ENCODE peak calls at places on chromosomes 1 and 21, in seven cellular contexts. One of them, this sample, is unnamed. For H3K27me3, the result is how much of the 10 kb centered on the place peaks cover.

GRCh38 chr21:17818158-17819113 is 720 bp downstream of the C21orf91 start:
- DNase-seq in keratinocyte: no peak
- DNase-seq in RWPE2: no peak
- DNase-seq in heart right ventricle: peak
- DNase-seq in left ventricle myocardium inferior: peak
- DNase-seq in MG63: peak
- DNase-seq in H7: no peak
- DNase-seq in this sample: no peak

GRCh38 chr1:75053207-75053606 is 81.0 kb upstream of the LHX8 start:
- DNase-seq in keratinocyte: no peak
- DNase-seq in RWPE2: no peak
- DNase-seq in heart right ventricle: no peak
- DNase-seq in left ventricle myocardium inferior: no peak
- DNase-seq in MG63: no peak
- DNase-seq in H7: peak
- DNase-seq in this sample: no peak

GRCh38 chr1:231937013-231937754 is 310.6 kb downstream of the DISC1 start:
- DNase-seq in keratinocyte: no peak
- DNase-seq in RWPE2: no peak
- DNase-seq in heart right ventricle: peak
- DNase-seq in left ventricle myocardium inferior: peak
- DNase-seq in MG63: no peak
- DNase-seq in H7: no peak
- DNase-seq in this sample: no peak

GRCh38 chr1:231272880-231273279 is 31.9 kb downstream of the GNPAT start:
- DNase-seq in keratinocyte: no peak
- DNase-seq in RWPE2: no peak
- DNase-seq in heart right ventricle: no peak
- DNase-seq in left ventricle myocardium inferior: no peak
- DNase-seq in MG63: no peak
- DNase-seq in H7: no peak
- DNase-seq in this sample: no peak

GRCh38 chr21:39575778-39576177 is 37.0 kb upstream of the B3GALT5 start:
- DNase-seq in keratinocyte: no peak
- DNase-seq in RWPE2: no peak
- DNase-seq in heart right ventricle: no peak
- DNase-seq in left ventricle myocardium inferior: no peak
- DNase-seq in MG63: no peak
- DNase-seq in H7: no peak
- DNase-seq in this sample: peak

GRCh38 chr21:46191257-46191685 is 7.0 kb upstream of the SPATC1L start:
- DNase-seq in keratinocyte: no peak
- DNase-seq in RWPE2: peak
- DNase-seq in heart right ventricle: no peak
- DNase-seq in left ventricle myocardium inferior: no peak
- DNase-seq in MG63: peak
- DNase-seq in H7: peak
- DNase-seq in this sample: peak

GRCh38 chr21:41167348-41168342 is at the start of gene BACE2:
- DNase-seq in keratinocyte: no peak
- DNase-seq in RWPE2: peak
- DNase-seq in heart right ventricle: peak
- DNase-seq in left ventricle myocardium inferior: peak
- DNase-seq in MG63: peak
- DNase-seq in H7: peak
- DNase-seq in this sample: no peak

GRCh38 chr1:119659628-119660027 is 11.6 kb upstream of the ZNF697 start:
- DNase-seq in keratinocyte: no peak
- DNase-seq in RWPE2: no peak
- DNase-seq in heart right ventricle: no peak
- DNase-seq in left ventricle myocardium inferior: peak
- DNase-seq in MG63: no peak
- DNase-seq in H7: peak
- DNase-seq in this sample: no peak

GRCh38 chr1:84724128-84724860 is 34.0 kb upstream of the SSX2IP start:
- DNase-seq in keratinocyte: no peak
- DNase-seq in RWPE2: no peak
- DNase-seq in heart right ventricle: no peak
- DNase-seq in left ventricle myocardium inferior: no peak
- DNase-seq in MG63: no peak
- DNase-seq in H7: peak
- DNase-seq in this sample: no peak

GRCh38 chr1:36285450-36286101 is 20.6 kb upstream of the SH3D21 start:
- DNase-seq in keratinocyte: peak
- DNase-seq in RWPE2: no peak
- DNase-seq in heart right ventricle: no peak
- DNase-seq in left ventricle myocardium inferior: no peak
- DNase-seq in MG63: peak
- DNase-seq in H7: peak
- DNase-seq in this sample: peak

GRCh38 chr21:37300114-37300746 is 33.1 kb upstream of the VPS26C start:
- DNase-seq in keratinocyte: no peak
- DNase-seq in RWPE2: no peak
- DNase-seq in heart right ventricle: no peak
- DNase-seq in left ventricle myocardium inferior: no peak
- DNase-seq in MG63: no peak
- DNase-seq in H7: no peak
- DNase-seq in this sample: no peak

GRCh38 chr1:209815495-209815894 is 9.6 kb upstream of the IRF6 start:
- DNase-seq in keratinocyte: no peak
- DNase-seq in RWPE2: no peak
- DNase-seq in heart right ventricle: no peak
- DNase-seq in left ventricle myocardium inferior: no peak
- DNase-seq in MG63: no peak
- DNase-seq in H7: no peak
- DNase-seq in this sample: no peak

GRCh38 chr1:117621316-117621715 is 15.5 kb downstream of the TENT5C start:
- DNase-seq in keratinocyte: no peak
- DNase-seq in RWPE2: no peak
- DNase-seq in heart right ventricle: no peak
- DNase-seq in left ventricle myocardium inferior: no peak
- DNase-seq in MG63: no peak
- DNase-seq in H7: no peak
- DNase-seq in this sample: no peak

GRCh38 chr1:116770625-116771024 is 16.4 kb downstream of the CD2 start:
- DNase-seq in keratinocyte: no peak
- DNase-seq in RWPE2: no peak
- DNase-seq in heart right ventricle: no peak
- DNase-seq in left ventricle myocardium inferior: no peak
- DNase-seq in MG63: no peak
- DNase-seq in H7: no peak
- DNase-seq in this sample: no peak

GRCh38 chr1:155976913-155977606 is 1.3 kb downstream of the ARHGEF2 start:
- DNase-seq in keratinocyte: no peak
- DNase-seq in RWPE2: no peak
- DNase-seq in heart right ventricle: no peak
- DNase-seq in left ventricle myocardium inferior: no peak
- DNase-seq in MG63: no peak
- DNase-seq in H7: peak
- DNase-seq in this sample: no peak

GRCh38 chr1:89523597-89524368 is 846 bp upstream of the LRRC8B start:
- DNase-seq in keratinocyte: no peak
- DNase-seq in RWPE2: no peak
- DNase-seq in heart right ventricle: no peak
- DNase-seq in left ventricle myocardium inferior: peak
- DNase-seq in MG63: no peak
- DNase-seq in H7: peak
- DNase-seq in this sample: no peak

GRCh38 chr21:32332463-32332951 is 33.9 kb downstream of the MRAP start:
- DNase-seq in keratinocyte: no peak
- DNase-seq in RWPE2: no peak
- DNase-seq in heart right ventricle: no peak
- DNase-seq in left ventricle myocardium inferior: no peak
- DNase-seq in MG63: no peak
- DNase-seq in H7: no peak
- DNase-seq in this sample: no peak

DNA sequence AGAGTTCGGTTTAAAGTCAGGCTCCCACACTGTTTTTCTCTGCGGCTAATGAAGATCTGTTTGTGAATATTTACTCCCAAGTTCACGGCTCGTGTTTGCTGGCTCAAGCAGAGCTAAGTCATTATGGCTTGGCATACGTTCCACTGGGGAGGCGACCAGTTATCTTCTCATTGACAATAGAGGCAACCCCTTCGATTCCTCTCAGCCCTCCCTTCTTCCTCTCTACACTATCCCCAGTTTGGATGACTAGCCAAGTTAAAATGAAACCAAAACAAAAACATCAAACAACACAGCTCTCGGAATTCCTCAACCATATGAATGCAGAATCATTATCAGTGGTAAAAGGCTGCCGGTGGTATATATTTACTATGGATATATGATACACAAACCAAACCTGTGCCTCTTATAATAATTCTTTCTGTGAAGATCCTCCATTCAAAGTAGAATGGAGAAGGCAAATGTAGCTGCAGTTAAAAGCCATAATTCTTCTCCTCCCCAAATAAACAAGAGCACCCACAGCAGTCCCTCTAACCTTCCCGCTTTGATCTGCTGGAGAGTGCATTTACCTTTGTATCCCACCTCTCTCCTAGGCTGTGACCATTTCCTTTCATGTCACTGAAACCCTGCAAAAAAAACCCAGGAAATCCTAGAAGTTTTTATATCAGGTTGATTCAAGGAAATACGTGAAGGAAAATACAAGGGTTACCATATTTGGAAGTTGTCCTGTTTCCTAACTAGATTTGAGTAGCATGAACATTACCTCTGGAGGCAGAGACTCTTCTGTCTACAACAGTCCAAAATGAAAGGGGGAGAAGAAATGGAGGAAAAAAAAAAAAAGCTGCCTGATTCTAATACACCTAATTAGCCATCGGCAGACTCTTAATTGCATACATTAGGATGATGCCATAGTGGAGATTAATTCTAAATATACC is 108.3 kb upstream of the USH2A start:
- DNase-seq in keratinocyte: no peak
- DNase-seq in RWPE2: no peak
- DNase-seq in heart right ventricle: no peak
- DNase-seq in left ventricle myocardium inferior: no peak
- DNase-seq in MG63: peak
- DNase-seq in H7: no peak
- DNase-seq in this sample: no peak
- H3K4me3 ChIP-seq in keratinocyte: peak
- H3K4me3 ChIP-seq in RWPE2: peak
- H3K4me3 ChIP-seq in heart right ventricle: peak
- H3K4me3 ChIP-seq in left ventricle myocardium inferior: peak
- H3K4me3 ChIP-seq in MG63: peak
- H3K4me3 ChIP-seq in H7: no peak
- H3K4me3 ChIP-seq in this sample: peak

DNA sequence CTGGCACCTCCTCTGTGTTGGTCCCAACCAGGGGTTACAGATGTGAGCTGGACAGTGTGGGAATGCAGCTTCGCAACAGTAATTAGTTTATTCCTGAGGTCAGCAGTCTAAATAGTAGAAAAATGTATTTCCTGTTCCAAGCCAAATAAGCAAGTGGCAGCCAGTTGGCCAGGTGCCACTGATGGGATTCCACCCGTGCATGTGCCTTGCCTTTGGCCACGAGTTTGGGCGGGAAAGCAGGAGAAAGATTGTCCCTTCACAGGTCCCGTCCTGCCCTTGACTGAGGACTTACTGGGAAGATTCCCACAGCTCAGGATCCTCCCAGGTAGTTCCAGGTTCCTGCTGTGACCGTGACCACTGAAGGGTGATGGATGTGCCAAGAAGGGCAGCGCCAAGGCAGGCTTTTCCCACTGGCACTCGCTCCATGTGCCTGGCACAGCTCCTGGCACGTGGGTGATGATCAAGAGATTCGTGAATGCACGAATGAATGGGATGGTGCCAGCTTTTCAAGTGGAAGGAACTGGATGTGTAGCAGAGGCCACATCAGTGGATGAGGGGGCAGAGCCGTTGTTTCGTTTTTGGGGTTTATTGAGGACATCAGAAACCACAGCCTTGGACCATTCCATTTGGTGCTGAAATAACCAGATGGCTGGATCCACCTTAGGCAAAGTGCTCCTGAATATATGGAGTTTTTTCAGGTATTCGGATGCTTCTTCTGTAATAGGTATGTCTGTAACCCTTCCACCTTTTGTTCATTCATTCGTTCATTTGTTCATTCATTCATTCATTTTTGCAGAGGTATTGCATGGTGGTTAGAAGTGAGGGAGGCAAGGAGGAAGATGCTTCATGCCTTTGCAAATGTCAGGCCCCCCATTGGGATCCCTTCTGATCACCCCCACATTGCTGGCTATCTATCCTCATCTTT is 62.4 kb upstream of the WNT4 start:
- DNase-seq in keratinocyte: no peak
- DNase-seq in RWPE2: no peak
- DNase-seq in heart right ventricle: no peak
- DNase-seq in left ventricle myocardium inferior: no peak
- DNase-seq in MG63: peak
- DNase-seq in H7: no peak
- DNase-seq in this sample: no peak
- H3K27me3 ChIP-seq in keratinocyte: half or more
- H3K27me3 ChIP-seq in RWPE2: under half
- H3K27me3 ChIP-seq in heart right ventricle: under half
- H3K27me3 ChIP-seq in left ventricle myocardium inferior: half or more
- H3K27me3 ChIP-seq in MG63: under half
- H3K27me3 ChIP-seq in H7: under half
- H3K27me3 ChIP-seq in this sample: half or more

GRCh38 chr1:153233448-153233847 is 16.1 kb downstream of the PRR9 start:
- DNase-seq in keratinocyte: no peak
- DNase-seq in RWPE2: no peak
- DNase-seq in heart right ventricle: no peak
- DNase-seq in left ventricle myocardium inferior: no peak
- DNase-seq in MG63: no peak
- DNase-seq in H7: no peak
- DNase-seq in this sample: no peak
- H3K4me3 ChIP-seq in keratinocyte: no peak
- H3K4me3 ChIP-seq in RWPE2: no peak
- H3K4me3 ChIP-seq in heart right ventricle: no peak
- H3K4me3 ChIP-seq in left ventricle myocardium inferior: no peak
- H3K4me3 ChIP-seq in MG63: no peak
- H3K4me3 ChIP-seq in H7: no peak
- H3K4me3 ChIP-seq in this sample: no peak

GRCh38 chr1:204960306-204960984 is 82.6 kb upstream of the CNTN2 start:
- DNase-seq in keratinocyte: no peak
- DNase-seq in RWPE2: no peak
- DNase-seq in heart right ventricle: no peak
- DNase-seq in left ventricle myocardium inferior: no peak
- DNase-seq in MG63: no peak
- DNase-seq in H7: no peak
- DNase-seq in this sample: no peak

GRCh38 chr1:204959836-204960235 is 83.2 kb upstream of the CNTN2 start:
- DNase-seq in keratinocyte: no peak
- DNase-seq in RWPE2: no peak
- DNase-seq in heart right ventricle: no peak
- DNase-seq in left ventricle myocardium inferior: peak
- DNase-seq in MG63: no peak
- DNase-seq in H7: no peak
- DNase-seq in this sample: no peak

GRCh38 chr1:204961765-204962419 is 81.1 kb upstream of the CNTN2 start:
- DNase-seq in keratinocyte: no peak
- DNase-seq in RWPE2: no peak
- DNase-seq in heart right ventricle: peak
- DNase-seq in left ventricle myocardium inferior: peak
- DNase-seq in MG63: peak
- DNase-seq in H7: no peak
- DNase-seq in this sample: no peak

GRCh38 chr1:204959374-204959773 is 83.6 kb upstream of the CNTN2 start:
- DNase-seq in keratinocyte: no peak
- DNase-seq in RWPE2: no peak
- DNase-seq in heart right ventricle: peak
- DNase-seq in left ventricle myocardium inferior: peak
- DNase-seq in MG63: no peak
- DNase-seq in H7: no peak
- DNase-seq in this sample: no peak

GRCh38 chr1:204962742-204963632 is 80.0 kb upstream of the CNTN2 start:
- DNase-seq in keratinocyte: no peak
- DNase-seq in RWPE2: no peak
- DNase-seq in heart right ventricle: no peak
- DNase-seq in left ventricle myocardium inferior: no peak
- DNase-seq in MG63: no peak
- DNase-seq in H7: no peak
- DNase-seq in this sample: no peak
- H3K27me3 ChIP-seq in keratinocyte: under half
- H3K27me3 ChIP-seq in RWPE2: under half
- H3K27me3 ChIP-seq in heart right ventricle: under half
- H3K27me3 ChIP-seq in left ventricle myocardium inferior: under half
- H3K27me3 ChIP-seq in MG63: under half
- H3K27me3 ChIP-seq in H7: under half
- H3K27me3 ChIP-seq in this sample: under half